ENCODE peak calls at places on chromosomes 12 and 14, in four cellular contexts. One of them, this sample, is unnamed.

GRCh38 chr14:60722163-60722835 is 1.9 kb downstream of the SIX4 start:
- DNase-seq in HepG2: peak; percentile 89
- DNase-seq in breast epithelium: no peak
- DNase-seq in osteoblast: peak; percentile 87
- DNase-seq in this sample: peak; percentile 37

GRCh38 chr14:51094282-51094821 is 553 bp downstream of the TRIM9 start:
- DNase-seq in osteoblast: peak; percentile 58
- DNase-seq in HepG2: no peak
- DNase-seq in breast epithelium: no peak
- DNase-seq in this sample: no peak

GRCh38 chr14:89699076-89699475 is 255.5 kb downstream of the EFCAB11 start:
- DNase-seq in breast epithelium: no peak
- DNase-seq in HepG2: no peak
- DNase-seq in osteoblast: no peak
- DNase-seq in this sample: no peak

GRCh38 chr12:22626429-22626828 is 1.5 kb downstream of the ETNK1 start:
- DNase-seq in HepG2: no peak
- DNase-seq in osteoblast: peak; percentile 67
- DNase-seq in breast epithelium: no peak
- DNase-seq in this sample: no peak

GRCh38 chr14:83566567-83566966 is 1963.4 kb upstream of the FLRT2 start:
- DNase-seq in breast epithelium: no peak
- DNase-seq in osteoblast: no peak
- DNase-seq in HepG2: no peak
- DNase-seq in this sample: no peak

GRCh38 chr14:68625366-68626090 is 167.3 kb downstream of the ZFP36L1 start:
- DNase-seq in osteoblast: no peak
- DNase-seq in HepG2: no peak
- DNase-seq in breast epithelium: peak; percentile 9
- DNase-seq in this sample: no peak

GRCh38 chr12:15854916-15855315 is 27.3 kb upstream of the STRAP start:
- DNase-seq in breast epithelium: no peak
- DNase-seq in HepG2: no peak
- DNase-seq in osteoblast: no peak
- DNase-seq in this sample: no peak

GRCh38 chr14:61145903-61146411 is 135.2 kb downstream of the TMEM30B start:
- DNase-seq in HepG2: no peak
- DNase-seq in osteoblast: peak; percentile 66
- DNase-seq in breast epithelium: peak; percentile 71
- DNase-seq in this sample: peak; percentile 54

GRCh38 chr14:96464136-96464535 is 38.0 kb upstream of the PAPOLA start:
- DNase-seq in HepG2: no peak
- DNase-seq in osteoblast: no peak
- DNase-seq in breast epithelium: no peak
- DNase-seq in this sample: no peak

GRCh38 chr14:38065101-38065762 is 142.5 kb upstream of the SSTR1 start:
- DNase-seq in HepG2: no peak
- DNase-seq in osteoblast: peak; percentile 8
- DNase-seq in breast epithelium: no peak
- DNase-seq in this sample: no peak

GRCh38 chr14:49497725-49498348 is 88.3 kb downstream of the RPS29 start:
- DNase-seq in osteoblast: peak; percentile 72
- DNase-seq in breast epithelium: no peak
- DNase-seq in HepG2: peak; percentile 70
- DNase-seq in this sample: no peak

GRCh38 chr12:122062832-122063690 is 15.5 kb upstream of the MLXIP start:
- DNase-seq in osteoblast: peak; percentile 95
- DNase-seq in breast epithelium: no peak
- DNase-seq in HepG2: peak; percentile 71
- DNase-seq in this sample: peak; percentile 76

GRCh38 chr14:89578048-89578619 is 161.1 kb upstream of the FOXN3 start:
- DNase-seq in HepG2: no peak
- DNase-seq in osteoblast: no peak
- DNase-seq in breast epithelium: no peak
- DNase-seq in this sample: no peak

GRCh38 chr12:27709932-27710591 is 570 bp upstream of the MRPS35 start:
- DNase-seq in HepG2: peak; percentile 66
- DNase-seq in breast epithelium: no peak
- DNase-seq in osteoblast: peak; percentile 79
- DNase-seq in this sample: no peak

GRCh38 chr12:54004063-54004840 is 4.3 kb downstream of the HOXC9 start:
- DNase-seq in HepG2: no peak
- DNase-seq in breast epithelium: no peak
- DNase-seq in osteoblast: peak; percentile 83
- DNase-seq in this sample: no peak

GRCh38 chr12:93167841-93168492 is 209.8 kb upstream of the NUDT4 start:
- DNase-seq in HepG2: peak; percentile 20
- DNase-seq in breast epithelium: no peak
- DNase-seq in osteoblast: no peak
- DNase-seq in this sample: peak; percentile 18

GRCh38 chr14:75217508-75218206 is 41.2 kb upstream of the TMED10 start:
- DNase-seq in osteoblast: peak; percentile 81
- DNase-seq in breast epithelium: no peak
- DNase-seq in HepG2: no peak
- DNase-seq in this sample: no peak

GRCh38 chr12:50127546-50127945 is 15.5 kb downstream of the COX14 start:
- DNase-seq in HepG2: no peak
- DNase-seq in breast epithelium: no peak
- DNase-seq in osteoblast: no peak
- DNase-seq in this sample: no peak

GRCh38 chr14:89304972-89305703 is 111.9 kb downstream of the FOXN3 start:
- DNase-seq in osteoblast: peak; percentile 72
- DNase-seq in HepG2: no peak
- DNase-seq in breast epithelium: no peak
- DNase-seq in this sample: peak; percentile 31

GRCh38 chr12:120055231-120055630 is 61.3 kb downstream of the RAB35 start:
- DNase-seq in HepG2: no peak
- DNase-seq in osteoblast: no peak
- DNase-seq in breast epithelium: no peak
- DNase-seq in this sample: no peak

GRCh38 chr12:54858562-54858961 is 4.2 kb downstream of the MUCL1 start:
- DNase-seq in HepG2: no peak
- DNase-seq in osteoblast: no peak
- DNase-seq in breast epithelium: no peak
- DNase-seq in this sample: no peak

GRCh38 chr12:99055294-99055693 is 410.2 kb downstream of the APAF1 start:
- DNase-seq in osteoblast: no peak
- DNase-seq in HepG2: no peak
- DNase-seq in breast epithelium: no peak
- DNase-seq in this sample: no peak

GRCh38 chr14:105876829-105877228 is 350.4 kb downstream of the TMEM121 start:
- DNase-seq in osteoblast: no peak
- DNase-seq in breast epithelium: no peak
- DNase-seq in HepG2: no peak
- DNase-seq in this sample: no peak

GRCh38 chr12:55876110-55876509 is 33.4 kb upstream of the MMP19 start:
- DNase-seq in breast epithelium: no peak
- DNase-seq in osteoblast: no peak
- DNase-seq in HepG2: no peak
- DNase-seq in this sample: no peak

GRCh38 chr14:76133103-76133502 is 18.6 kb upstream of the GPATCH2L start:
- DNase-seq in breast epithelium: no peak
- DNase-seq in osteoblast: peak; percentile 73
- DNase-seq in HepG2: peak; percentile 13
- DNase-seq in this sample: no peak

GRCh38 chr12:58502236-58502635 is 418.1 kb downstream of the LRIG3 start:
- DNase-seq in HepG2: no peak
- DNase-seq in osteoblast: no peak
- DNase-seq in breast epithelium: no peak
- DNase-seq in this sample: no peak

GRCh38 chr12:53063708-53064612 is 14.1 kb downstream of the TNS2 start:
- DNase-seq in HepG2: no peak
- DNase-seq in osteoblast: peak; percentile 97
- DNase-seq in breast epithelium: no peak
- DNase-seq in this sample: no peak

GRCh38 chr14:93619176-93619793 is 169.0 kb downstream of the PRIMA1 start:
- DNase-seq in osteoblast: no peak
- DNase-seq in breast epithelium: no peak
- DNase-seq in HepG2: peak; percentile 47
- DNase-seq in this sample: no peak

GRCh38 chr12:124236651-124237050 is 58.2 kb upstream of the RFLNA start:
- DNase-seq in osteoblast: peak; percentile 94
- DNase-seq in HepG2: no peak
- DNase-seq in breast epithelium: no peak
- DNase-seq in this sample: no peak

GRCh38 chr12:29795715-29796114 is 12.0 kb upstream of the TMTC1 start:
- DNase-seq in HepG2: no peak
- DNase-seq in osteoblast: no peak
- DNase-seq in breast epithelium: no peak
- DNase-seq in this sample: no peak

DNA sequence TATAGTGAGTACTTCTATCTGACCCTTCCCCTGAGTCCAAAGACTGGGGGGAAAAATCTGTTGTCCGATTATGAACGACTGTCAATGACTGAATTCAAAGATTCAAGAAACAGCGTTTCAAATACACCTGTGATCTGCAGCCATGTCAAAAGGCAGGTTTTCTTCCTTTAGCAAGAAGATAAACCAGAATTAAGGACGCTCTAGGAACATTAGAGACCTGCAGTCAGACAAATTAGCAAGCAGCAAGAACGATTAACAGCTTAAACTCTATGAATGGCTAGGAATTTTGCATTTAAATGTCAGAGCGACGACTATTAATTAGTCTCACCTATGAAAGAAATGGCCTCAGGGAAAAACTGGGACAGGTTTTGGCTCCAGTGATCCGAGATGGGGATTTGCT is 2.0 kb downstream of the DUSP6 start:
- DNase-seq in HepG2: no peak
- DNase-seq in osteoblast: no peak
- DNase-seq in breast epithelium: no peak
- DNase-seq in this sample: no peak
- H3K27me3 ChIP-seq in HepG2: no peaks in the 10 kb centered on the region
- H3K27me3 ChIP-seq in osteoblast: no peaks in the 10 kb centered on the region
- H3K27me3 ChIP-seq in breast epithelium: no peaks in the 10 kb centered on the region
- H3K27me3 ChIP-seq in this sample: no peaks in the 10 kb centered on the region

GRCh38 chr12:118428643-118429042 is 52.3 kb downstream of the SUDS3 start:
- DNase-seq in osteoblast: no peak
- DNase-seq in HepG2: no peak
- DNase-seq in breast epithelium: no peak
- DNase-seq in this sample: no peak

GRCh38 chr12:118430516-118430915 is 54.2 kb downstream of the SUDS3 start:
- DNase-seq in HepG2: no peak
- DNase-seq in breast epithelium: no peak
- DNase-seq in osteoblast: no peak
- DNase-seq in this sample: no peak

GRCh38 chr12:118424883-118425282 is 48.5 kb downstream of the SUDS3 start:
- DNase-seq in osteoblast: no peak
- DNase-seq in breast epithelium: no peak
- DNase-seq in HepG2: no peak
- DNase-seq in this sample: no peak

GRCh38 chr12:118432812-118433540 is 56.6 kb downstream of the SUDS3 start:
- DNase-seq in HepG2: peak; percentile 9
- DNase-seq in breast epithelium: no peak
- DNase-seq in osteoblast: no peak
- DNase-seq in this sample: no peak

GRCh38 chr12:118429703-118430383 is 53.5 kb downstream of the SUDS3 start:
- DNase-seq in HepG2: no peak
- DNase-seq in breast epithelium: no peak
- DNase-seq in osteoblast: no peak
- DNase-seq in this sample: no peak
- H3K27ac ChIP-seq in HepG2: no peak overlapping the region
- H3K27ac ChIP-seq in breast epithelium: no peak overlapping the region
- H3K27ac ChIP-seq in osteoblast: no peak overlapping the region
- H3K27ac ChIP-seq in this sample: no peak overlapping the region

GRCh38 chr14:81521356-81521755 is 12.3 kb downstream of the SEL1L start:
- DNase-seq in breast epithelium: no peak
- DNase-seq in HepG2: no peak
- DNase-seq in osteoblast: no peak
- DNase-seq in this sample: no peak
- H3K36me3 ChIP-seq in breast epithelium: peaks cover 6% of the 10 kb centered on the region
- H3K36me3 ChIP-seq in HepG2: peaks cover 5% of the 10 kb centered on the region
- H3K36me3 ChIP-seq in osteoblast: peaks cover 22% of the 10 kb centered on the region
- H3K36me3 ChIP-seq in this sample: peaks cover 53% of the 10 kb centered on the region

GRCh38 chr14:72128629-72129028 is 196.4 kb downstream of the RGS6 start:
- DNase-seq in osteoblast: no peak
- DNase-seq in HepG2: no peak
- DNase-seq in breast epithelium: no peak
- DNase-seq in this sample: no peak

GRCh38 chr14:72124171-72124570 is 191.9 kb downstream of the RGS6 start:
- DNase-seq in breast epithelium: no peak
- DNase-seq in HepG2: no peak
- DNase-seq in osteoblast: no peak
- DNase-seq in this sample: no peak

GRCh38 chr14:72126091-72126490 is 193.9 kb downstream of the RGS6 start:
- DNase-seq in osteoblast: no peak
- DNase-seq in HepG2: no peak
- DNase-seq in breast epithelium: no peak
- DNase-seq in this sample: no peak

GRCh38 chr14:72126561-72126960 is 194.3 kb downstream of the RGS6 start:
- DNase-seq in osteoblast: no peak
- DNase-seq in breast epithelium: no peak
- DNase-seq in HepG2: no peak
- DNase-seq in this sample: no peak

DNA sequence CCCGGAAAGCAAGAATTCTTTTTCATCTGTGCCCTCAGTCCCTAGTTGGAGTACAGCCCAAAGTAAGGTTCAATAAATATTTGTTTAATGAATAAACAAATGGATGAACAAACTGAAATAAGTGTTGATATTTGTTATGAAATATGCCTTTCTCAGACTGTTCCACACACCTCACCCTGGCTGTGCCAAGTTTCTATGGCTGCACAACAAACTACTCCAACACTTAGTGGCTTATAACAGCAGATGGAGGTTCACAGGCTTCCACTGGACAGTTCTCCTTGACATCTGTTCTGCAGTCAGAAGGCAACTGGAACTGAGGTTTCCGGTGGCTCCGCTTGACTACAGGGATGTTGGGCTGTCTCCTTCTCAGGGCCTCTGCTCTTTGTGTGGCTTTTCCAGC is 197.1 kb downstream of the RGS6 start:
- DNase-seq in breast epithelium: peak; percentile 32
- DNase-seq in osteoblast: no peak
- DNase-seq in HepG2: no peak
- DNase-seq in this sample: no peak
- H3K27me3 ChIP-seq in breast epithelium: no peaks in the 10 kb centered on the region
- H3K27me3 ChIP-seq in osteoblast: no peaks in the 10 kb centered on the region
- H3K27me3 ChIP-seq in HepG2: no peaks in the 10 kb centered on the region
- H3K27me3 ChIP-seq in this sample: no peaks in the 10 kb centered on the region

GRCh38 chr12:114694436-114695304 is 10.7 kb upstream of the TBX3 start:
- DNase-seq in breast epithelium: no peak
- DNase-seq in osteoblast: peak; percentile 79
- DNase-seq in HepG2: no peak
- DNase-seq in this sample: no peak
- H3K27ac ChIP-seq in breast epithelium: peak overlapping the region; percentile 7
- H3K27ac ChIP-seq in osteoblast: no peak overlapping the region
- H3K27ac ChIP-seq in HepG2: no peak overlapping the region
- H3K27ac ChIP-seq in this sample: no peak overlapping the region